ENCODE peak calls at places on chromosomes 3 and 15, in four cellular contexts. J, Z, C and M are unnamed samples.

GRCh38 chr3:51937611-51938450 is 3.9 kb downstream of the RRP9 start:
- DNase-seq in J (no peak), Z (no peak), C (no peak), M (no peak)

GRCh38 chr15:74964794-74965193 is 8.2 kb upstream of the RPP25 start:
- DNase-seq in J (no peak), C (no peak), Z (no peak), M (no peak)

GRCh38 chr3:88151358-88151757 is 1.6 kb downstream of the C3orf38 start:
- DNase-seq in C (no peak), J (no peak), Z (no peak), M (no peak)

GRCh38 chr3:152635354-152635753 is 199.6 kb upstream of the P2RY1 start:
- DNase-seq in C (no peak), Z (no peak), J (no peak), M (no peak)

GRCh38 chr15:100807028-100807427 is 72.6 kb upstream of the ALDH1A3 start:
- DNase-seq in J (no peak), C (no peak), Z (no peak), M (no peak)

GRCh38 chr3:67647390-67647878 is 7.0 kb downstream of the SUCLG2 start:
- DNase-seq in C (no peak), Z (no peak), J (no peak), M (no peak)

GRCh38 chr3:42838571-42838970 is 29.3 kb downstream of the ACKR2 start:
- DNase-seq in J (no peak), C (no peak), Z (no peak), M (no peak)

GRCh38 chr3:192817053-192817452 is 89.7 kb upstream of the FGF12 start:
- DNase-seq in J (no peak), Z (no peak), C (no peak), M (no peak)

GRCh38 chr3:23004971-23005370 is 198.2 kb upstream of the UBE2E2 start:
- DNase-seq in C (no peak), Z (no peak), J (no peak), M (no peak)

GRCh38 chr3:69865920-69866679 is 126.8 kb downstream of the MITF start:
- DNase-seq in J (no peak), C (no peak), Z (no peak), M (no peak)

GRCh38 chr15:85777291-85778106 is 17.2 kb downstream of the KLHL25 start:
- DNase-seq in C (no peak), Z (no peak), J (no peak), M (no peak)

GRCh38 chr3:38158472-38158871 is 6.9 kb upstream of the OXSR1 start:
- DNase-seq in J (no peak), Z (no peak), C (no peak), M (no peak)

GRCh38 chr3:33901862-33902563 is 103.6 kb downstream of the PDCD6IP start:
- DNase-seq in Z (no peak), C (no peak), J (no peak), M (peak)

GRCh38 chr3:126432901-126433480 is 38.3 kb downstream of the CFAP100 start:
- DNase-seq in C (no peak), Z (no peak), J (no peak), M (no peak)

GRCh38 chr3:41304603-41305002 is 105.3 kb downstream of the CTNNB1 start:
- DNase-seq in C (no peak), J (no peak), Z (no peak), M (no peak)

GRCh38 chr3:55246016-55246415 is 241.1 kb downstream of the WNT5A start:
- DNase-seq in Z (no peak), J (no peak), C (no peak), M (no peak)

GRCh38 chr3:2099028-2099671 is 484 bp downstream of the CNTN4 start:
- DNase-seq in J (no peak), Z (no peak), C (peak), M (no peak)

GRCh38 chr15:101489236-101489632 is 273 bp downstream of the PCSK6 start:
- DNase-seq in Z (peak), C (peak), J (no peak), M (peak)

GRCh38 chr3:187296058-187296457 is 4.5 kb upstream of the MASP1 start:
- DNase-seq in Z (no peak), J (no peak), C (no peak), M (no peak)

GRCh38 chr3:183807329-183807728 is 18.0 kb downstream of the MAP6D1 start:
- DNase-seq in J (no peak), C (no peak), Z (no peak), M (no peak)

GRCh38 chr3:10195692-10196091 is 31.0 kb downstream of the IRAK2 start:
- DNase-seq in J (no peak), Z (no peak), C (no peak), M (no peak)

GRCh38 chr3:188531210-188531609 is 377.3 kb downstream of the LPP start:
- DNase-seq in Z (no peak), J (no peak), C (no peak), M (no peak)

GRCh38 chr3:128492353-128493220 is at the start of gene GATA2:
- DNase-seq in C (no peak), Z (no peak), J (no peak), M (no peak)

GRCh38 chr3:134809412-134810051 is 14.5 kb downstream of the EPHB1 start:
- DNase-seq in Z (no peak), J (no peak), C (no peak), M (no peak)

GRCh38 chr3:146626384-146627122 is 21.4 kb upstream of the PLSCR5 start:
- DNase-seq in C (no peak), J (no peak), Z (no peak), M (no peak)

GRCh38 chr15:75698399-75698747 is 14.3 kb downstream of the CSPG4 start:
- DNase-seq in C (no peak), J (no peak), Z (no peak), M (no peak)

GRCh38 chr15:81000626-81001179 is at the start of gene TLNRD1:
- DNase-seq in J (no peak), C (peak), Z (peak), M (peak)

GRCh38 chr3:65914032-65914739 is 124.5 kb downstream of the MAGI1 start:
- DNase-seq in C (no peak), Z (no peak), J (no peak), M (no peak)

GRCh38 chr3:156148946-156149348 is 28.6 kb downstream of the KCNAB1 start:
- DNase-seq in Z (no peak), C (no peak), J (no peak), M (no peak)

GRCh38 chr3:74489393-74489792 is 125.1 kb downstream of the CNTN3 start:
- DNase-seq in Z (no peak), C (no peak), J (no peak), M (no peak)

GRCh38 chr3:4690277-4690676 is 197.1 kb downstream of the ITPR1 start:
- DNase-seq in C (no peak), Z (no peak), J (no peak), M (no peak)

GRCh38 chr3:125440559-125440955 is 65.4 kb upstream of the ZNF148 start:
- DNase-seq in Z (no peak), C (no peak), J (no peak), M (no peak)

GRCh38 chr3:66602237-66602636 is 101.4 kb upstream of the LRIG1 start:
- DNase-seq in J (no peak), Z (no peak), C (no peak), M (no peak)

GRCh38 chr3:51946796-51947195 is 4.6 kb downstream of the PARP3 start:
- DNase-seq in Z (no peak), C (no peak), J (no peak), M (no peak)

GRCh38 chr3:147419062-147419701 is 10.0 kb downstream of the ZIC1 start:
- DNase-seq in Z (no peak), J (no peak), C (no peak), M (peak)

GRCh38 chr3:197580253-197580691 is 24.5 kb upstream of the BDH1 start:
- DNase-seq in Z (no peak), C (no peak), J (no peak), M (no peak)

GRCh38 chr3:69084668-69085542 is at the start of gene ARL6IP5:
- DNase-seq in Z (peak), J (peak), C (no peak), M (peak)

DNA sequence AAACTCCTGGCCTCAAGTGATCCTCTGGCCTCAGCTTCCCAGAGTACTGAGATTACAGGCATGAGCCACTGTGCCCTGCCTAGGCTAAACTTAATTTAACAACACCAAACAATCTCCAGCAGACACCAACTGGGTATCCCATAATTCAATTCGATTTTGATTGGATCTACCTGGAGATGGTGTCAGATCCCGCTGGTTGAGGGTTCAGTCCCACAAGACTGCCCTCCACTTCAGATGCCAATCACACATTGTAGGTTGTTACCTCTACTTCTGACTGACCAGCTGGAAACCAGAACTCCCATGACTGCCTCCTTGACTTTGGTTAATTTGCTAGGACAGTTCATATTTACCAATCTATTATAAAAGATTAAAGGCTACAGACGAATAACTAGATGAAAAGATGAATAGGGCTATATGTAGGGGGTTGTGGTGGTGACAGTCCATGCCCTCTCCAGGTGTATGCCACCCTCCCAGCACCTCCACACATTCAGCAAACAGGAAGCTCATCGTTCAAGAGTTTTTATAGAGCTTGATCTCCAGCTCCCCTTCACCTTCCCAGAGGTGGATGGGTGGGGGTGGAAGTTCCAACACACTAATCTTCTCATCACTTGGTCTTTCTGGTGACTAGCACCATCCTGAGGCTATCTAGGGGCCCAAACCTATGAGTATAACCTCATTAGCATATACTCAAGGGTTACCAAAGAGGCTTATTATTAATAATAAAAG is 9.3 kb downstream of the B2M start:
- DNase-seq in Z (no peak), J (no peak), C (no peak), M (no peak)
- TF ChIP-seq SPI1 in Z (no peak), J (no peak), C (no peak), M (no peak)

DNA sequence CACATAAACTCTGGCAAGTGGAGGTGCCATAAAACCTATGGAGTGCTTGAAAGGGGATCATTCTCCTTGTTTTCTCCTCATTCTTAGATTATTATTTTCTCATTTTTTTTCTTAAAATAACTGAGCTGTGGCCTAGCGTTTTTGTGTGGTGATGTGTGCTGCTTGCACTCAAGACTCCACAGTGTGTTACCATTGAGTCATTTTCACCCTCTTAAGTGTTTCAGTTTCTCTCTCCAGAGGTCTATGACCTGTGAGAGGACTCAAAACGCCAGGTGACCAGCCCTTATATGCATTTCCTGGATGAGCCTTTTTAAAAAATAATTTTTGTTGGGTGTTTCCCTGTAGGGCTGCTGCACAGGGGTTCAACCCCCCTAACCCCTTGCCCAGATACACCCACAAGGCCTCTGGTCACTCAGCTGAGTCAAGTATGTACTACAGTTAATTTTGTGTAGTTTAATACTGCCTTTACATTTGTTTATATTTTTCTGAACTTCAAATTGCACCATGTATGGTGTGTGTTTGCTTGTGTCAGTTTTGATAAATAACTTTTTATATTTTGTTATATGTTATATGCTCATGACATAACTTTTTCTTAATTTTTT is 15.4 kb upstream of the BTLA start:
- DNase-seq in Z (no peak), C (no peak), J (peak), M (no peak)
- TF ChIP-seq SPI1 in Z (no peak), C (no peak), J (no peak), M (no peak)

GRCh38 chr3:170307998-170308398 is 49.5 kb upstream of the SKIL start:
- DNase-seq in C (no peak), J (no peak), Z (no peak), M (no peak)
- TF ChIP-seq SPI1 in C (no peak), J (no peak), Z (no peak), M (no peak)

DNA sequence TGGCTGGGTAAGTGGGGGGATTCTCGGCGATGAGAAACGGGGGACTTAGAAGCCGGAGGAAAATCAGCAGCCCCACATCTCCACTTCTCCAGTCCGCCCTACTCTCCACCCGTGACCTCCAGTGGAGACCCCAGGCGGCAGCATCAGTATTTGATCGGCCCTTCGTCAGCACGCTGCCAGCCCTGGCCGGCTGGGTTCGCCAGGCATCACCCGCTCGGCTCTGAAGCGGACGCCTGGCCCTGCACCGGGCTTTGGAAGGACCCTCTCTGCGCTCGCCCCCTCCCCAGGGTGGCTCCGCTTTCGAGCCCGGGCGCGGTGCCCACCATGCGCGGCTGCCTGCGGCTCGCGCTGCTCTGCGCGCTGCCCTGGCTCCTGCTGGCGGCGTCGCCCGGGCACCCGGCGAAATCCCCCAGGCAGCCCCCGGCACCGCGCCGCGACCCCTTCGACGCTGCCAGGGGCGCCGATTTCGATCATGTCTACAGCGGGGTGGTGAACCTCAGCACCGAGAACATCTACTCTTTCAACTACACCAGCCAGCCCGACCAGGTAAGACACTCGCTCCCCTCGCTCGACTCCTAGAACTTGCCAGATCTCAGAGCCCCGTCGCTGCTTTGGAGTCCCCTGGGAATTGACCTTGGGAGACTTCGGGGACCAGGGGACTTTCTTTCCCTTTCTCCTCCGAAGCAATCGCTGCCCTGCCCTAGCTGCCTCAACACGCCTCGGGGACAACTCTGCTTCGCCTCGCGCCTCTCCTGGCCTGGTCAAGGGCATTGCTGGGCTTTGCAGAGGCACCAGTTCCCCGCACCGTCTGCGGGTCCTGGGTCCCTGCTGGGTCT is 561 bp downstream of the SIDT1 start:
- DNase-seq in Z (no peak), C (no peak), J (no peak), M (no peak)
- TF ChIP-seq SPI1 in Z (no peak), C (no peak), J (no peak), M (no peak)

DNA sequence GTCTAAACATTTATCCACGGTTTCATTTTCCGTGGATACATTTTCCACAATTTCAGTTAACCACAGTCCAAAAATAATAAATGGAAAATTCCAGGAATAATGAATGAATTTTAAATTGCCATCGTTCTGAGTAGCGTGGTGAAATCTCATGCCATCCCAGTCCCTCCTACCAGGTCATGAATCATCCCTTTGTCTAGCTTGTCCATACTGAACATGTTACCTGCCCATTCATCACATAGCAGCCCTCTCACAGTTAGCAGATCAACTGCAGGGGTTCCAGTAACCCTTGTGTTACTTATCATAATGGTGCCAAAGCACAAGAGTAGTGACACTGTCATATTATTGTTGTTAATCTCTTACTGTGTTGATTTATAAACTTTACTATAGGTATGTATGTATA is 124.5 kb downstream of the GSK3B start:
- DNase-seq in J (no peak), C (no peak), Z (no peak), M (no peak)
- TF ChIP-seq SPI1 in J (no peak), C (no peak), Z (no peak), M (no peak)

GRCh38 chr15:52143862-52144261 is 31.3 kb upstream of the BCL2L10 start:
- DNase-seq in C (no peak), J (no peak), Z (no peak), M (peak)

GRCh38 chr15:52146776-52147175 is 34.2 kb upstream of the BCL2L10 start:
- DNase-seq in J (no peak), Z (no peak), C (no peak), M (no peak)

GRCh38 chr15:52146261-52146660 is 33.7 kb upstream of the BCL2L10 start:
- DNase-seq in J (no peak), Z (no peak), C (no peak), M (no peak)

GRCh38 chr15:52148409-52148808 is 35.8 kb upstream of the BCL2L10 start:
- DNase-seq in Z (no peak), C (no peak), J (no peak), M (no peak)

DNA sequence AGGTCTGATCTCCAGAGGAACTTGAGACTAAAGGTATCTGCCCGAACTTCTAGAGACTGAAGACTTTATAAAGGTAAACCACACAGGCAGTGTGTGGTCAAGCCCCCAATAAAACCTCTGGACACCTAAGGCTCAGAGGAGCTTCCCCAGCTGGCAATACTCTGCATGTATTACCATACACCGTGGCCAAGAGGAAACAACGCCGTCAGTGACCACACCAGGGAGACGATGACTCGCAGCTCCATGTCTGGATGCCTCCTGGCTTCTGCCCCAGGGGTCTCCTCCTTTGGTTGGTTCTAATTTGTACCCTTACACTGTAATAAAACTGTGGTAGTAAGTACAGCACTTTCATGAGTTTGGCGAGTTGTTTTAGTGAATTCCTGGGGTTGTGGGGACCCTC is 32.1 kb upstream of the BCL2L10 start:
- DNase-seq in Z (no peak), J (no peak), C (no peak), M (no peak)
- TF ChIP-seq SPI1 in Z (no peak), J (no peak), C (no peak), M (no peak)

DNA sequence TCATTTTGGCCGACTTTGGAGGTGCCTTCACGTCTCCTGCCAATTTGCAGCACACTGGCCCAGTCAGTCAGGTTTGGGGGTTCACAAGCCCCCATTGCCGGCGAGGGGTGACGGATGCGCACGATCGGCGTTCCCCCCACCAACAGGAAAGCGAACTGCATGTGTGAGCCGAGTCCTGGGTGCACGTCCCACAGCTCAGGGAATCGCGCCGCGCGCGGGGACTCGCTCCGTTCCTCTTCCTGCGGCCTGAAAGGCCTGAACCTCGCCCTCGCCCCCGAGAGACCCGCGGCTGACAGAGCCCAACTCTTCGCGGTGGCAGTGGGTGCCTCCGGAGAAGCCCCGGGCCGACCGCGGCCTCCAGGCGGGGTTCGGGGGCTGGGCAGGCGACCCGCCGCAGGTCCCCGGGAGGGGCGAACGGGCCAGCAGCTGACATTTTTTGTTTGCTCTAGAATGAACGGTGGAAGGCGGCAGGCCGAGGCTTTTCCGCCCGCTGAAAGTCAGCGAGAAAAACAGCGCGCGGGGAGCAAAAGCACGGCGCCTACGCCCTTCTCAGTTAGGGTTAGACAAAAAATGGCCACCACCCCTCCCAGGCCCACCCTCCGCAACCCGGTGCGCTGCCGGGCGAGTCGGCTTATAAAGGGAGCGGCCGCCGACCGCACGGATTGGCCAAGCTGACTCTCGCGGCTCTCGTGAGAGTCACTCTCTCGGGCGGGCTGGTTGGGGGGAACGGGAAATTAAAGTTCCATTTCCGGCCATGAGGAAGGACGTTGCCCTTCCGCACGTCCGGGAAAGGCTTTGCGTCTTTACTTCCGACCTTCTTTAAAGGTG is at the start of gene TERC:
- DNase-seq in J (peak), C (peak), Z (peak), M (peak)
- TF ChIP-seq SPI1 in J (no peak), C (peak), Z (peak), M (no peak)

GRCh38 chr3:71977525-71977924 is 192.6 kb upstream of the PROK2 start:
- DNase-seq in J (no peak), C (no peak), Z (no peak), M (no peak)

GRCh38 chr3:71975573-71975972 is 190.6 kb upstream of the PROK2 start:
- DNase-seq in C (no peak), J (no peak), Z (no peak), M (no peak)

GRCh38 chr3:71973337-71974030 is 188.5 kb upstream of the PROK2 start:
- DNase-seq in J (no peak), C (no peak), Z (peak), M (no peak)

GRCh38 chr3:71968491-71968890 is 183.5 kb upstream of the PROK2 start:
- DNase-seq in C (no peak), Z (no peak), J (no peak), M (no peak)

GRCh38 chr3:71972031-71972430 is 187.1 kb upstream of the PROK2 start:
- DNase-seq in J (no peak), Z (no peak), C (no peak), M (no peak)
- TF ChIP-seq SPI1 in J (no peak), Z (no peak), C (peak), M (no peak)